ENCODE peak calls at places on chromosome 1, in six cellular contexts. S is H1, E is K562, V is GM12878, X is GM12891, B is HepG2. T is an unnamed sample.

GRCh38 chr1:178498896-178499675 is 2.3 kb upstream of the CLEC20A start:
- DNase-seq in E (no peak), X (no peak), B (no peak), V (no peak), S (peak; percentile 54), T (no peak)

GRCh38 chr1:199272690-199273089 is 633.9 kb downstream of the PTPRC start:
- DNase-seq in X (no peak), S (no peak), V (peak; percentile 54), E (no peak), B (no peak), T (no peak)

GRCh38 chr1:197917813-197918646 is 858 bp downstream of the LHX9 start:
- DNase-seq in X (no peak), S (peak; percentile 65), B (no peak), V (no peak), E (no peak), T (no peak)

GRCh38 chr1:65467536-65467935 is 47.1 kb downstream of the LEPR start:
- DNase-seq in E (peak; percentile 59), V (no peak), B (peak; percentile 95), S (peak; percentile 56), X (no peak), T (no peak)

GRCh38 chr1:1084372-1085170 is 10.5 kb upstream of the RNF223 start:
- DNase-seq in B (no peak), E (no peak), V (no peak), S (no peak), X (peak; percentile 18), T (no peak)

GRCh38 chr1:207755846-207756692 is 4.2 kb downstream of the CD46 start:
- DNase-seq in S (no peak), X (no peak), E (no peak), V (no peak), B (no peak), T (no peak)

GRCh38 chr1:247111259-247111635 is 7.1 kb upstream of the ZNF669 start:
- DNase-seq in S (peak; percentile 66), E (peak; percentile 69), X (no peak), B (no peak), V (no peak), T (no peak)

GRCh38 chr1:203661572-203661971 is 34.9 kb downstream of the ATP2B4 start:
- DNase-seq in E (no peak), S (no peak), V (no peak), B (peak; percentile 55), X (no peak), T (no peak)

GRCh38 chr1:89873757-89874156 is 52.9 kb downstream of the LRRC8D start:
- DNase-seq in S (no peak), V (no peak), X (no peak), B (no peak), E (no peak), T (no peak)

GRCh38 chr1:58768332-58768731 is 15.5 kb downstream of the JUN start:
- DNase-seq in S (no peak), V (no peak), B (no peak), X (no peak), E (no peak), T (no peak)

GRCh38 chr1:36352910-36353878 is 29.7 kb upstream of the EVA1B start:
- DNase-seq in B (no peak), V (no peak), S (no peak), X (no peak), E (no peak), T (no peak)

GRCh38 chr1:48035371-48036141 is 38.4 kb upstream of the TRABD2B start:
- DNase-seq in S (no peak), X (no peak), V (no peak), E (no peak), B (no peak), T (no peak)

GRCh38 chr1:59738152-59738551 is 76.6 kb upstream of the HOOK1 start:
- DNase-seq in V (no peak), S (no peak), B (peak; percentile 18), E (no peak), X (no peak), T (no peak)

GRCh38 chr1:198528376-198528775 is 12.1 kb downstream of the ATP6V1G3 start:
- DNase-seq in B (no peak), V (no peak), E (no peak), X (no peak), S (no peak), T (no peak)

GRCh38 chr1:195082183-195082582 is 1526.1 kb downstream of the KCNT2 start:
- DNase-seq in X (no peak), V (no peak), E (no peak), S (no peak), B (no peak), T (no peak)
- TF ChIP-seq TAF1 in X (no peak), V (no peak), E (no peak), S (no peak), B (no peak), T (no peak)

GRCh38 chr1:174965006-174965971 is 34.5 kb upstream of the CACYBP start:
- DNase-seq in B (no peak), S (no peak), X (no peak), E (peak; percentile 61), V (no peak), T (no peak)
- TF ChIP-seq POLR2A in B (no peak), S (peak; percentile 36), X (no peak), E (no peak), V (no peak), T (no peak)

GRCh38 chr1:38039386-38039933 is 7.1 kb downstream of the POU3F1 start:
- DNase-seq in X (no peak), V (no peak), E (no peak), B (no peak), S (no peak), T (no peak)
- TF ChIP-seq TAF1 in X (no peak), V (no peak), E (no peak), B (no peak), S (no peak), T (no peak)

DNA sequence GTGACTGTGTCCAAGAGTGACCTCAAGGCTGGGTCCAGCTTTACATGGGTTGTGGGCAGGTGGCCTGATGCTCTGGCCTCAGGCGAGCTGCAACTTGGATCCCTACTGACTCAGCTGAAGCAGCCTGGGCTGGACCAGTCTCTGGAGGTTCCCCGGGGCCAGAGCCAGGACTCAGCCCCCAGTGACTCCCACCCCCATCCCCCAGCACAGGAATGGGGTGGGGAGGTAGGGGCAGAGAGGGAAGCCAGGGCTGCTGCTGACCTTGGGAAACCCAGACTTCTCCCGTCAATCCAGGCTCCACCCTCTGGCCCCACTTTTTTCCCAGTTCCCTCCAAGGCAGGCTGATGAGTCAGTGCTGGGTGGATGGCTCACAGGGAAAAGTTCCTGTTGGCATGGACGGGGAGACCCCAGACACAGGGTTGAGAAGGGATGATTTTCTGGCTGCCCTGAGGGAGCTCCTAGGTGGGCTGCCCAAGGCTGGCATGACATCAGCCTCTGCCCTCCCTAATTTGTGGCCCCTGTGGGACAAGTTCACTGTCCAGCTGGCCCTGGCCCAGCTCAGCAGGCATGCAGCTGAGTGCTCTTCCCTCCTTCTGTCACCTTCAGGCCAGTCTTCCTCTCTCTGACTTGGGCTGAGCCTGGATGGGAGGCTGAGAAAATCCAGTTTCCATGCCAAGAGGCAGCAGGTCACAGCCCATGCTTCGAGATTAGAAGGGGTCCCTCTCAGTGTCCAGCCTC is 2.2 kb downstream of the ZC3H12A start:
- DNase-seq in X (no peak), V (no peak), S (no peak), B (peak; percentile 61), E (no peak), T (no peak)
- TF ChIP-seq POLR2A in X (peak; percentile 39), V (peak; percentile 2), S (no peak), B (no peak), E (no peak), T (no peak)

DNA sequence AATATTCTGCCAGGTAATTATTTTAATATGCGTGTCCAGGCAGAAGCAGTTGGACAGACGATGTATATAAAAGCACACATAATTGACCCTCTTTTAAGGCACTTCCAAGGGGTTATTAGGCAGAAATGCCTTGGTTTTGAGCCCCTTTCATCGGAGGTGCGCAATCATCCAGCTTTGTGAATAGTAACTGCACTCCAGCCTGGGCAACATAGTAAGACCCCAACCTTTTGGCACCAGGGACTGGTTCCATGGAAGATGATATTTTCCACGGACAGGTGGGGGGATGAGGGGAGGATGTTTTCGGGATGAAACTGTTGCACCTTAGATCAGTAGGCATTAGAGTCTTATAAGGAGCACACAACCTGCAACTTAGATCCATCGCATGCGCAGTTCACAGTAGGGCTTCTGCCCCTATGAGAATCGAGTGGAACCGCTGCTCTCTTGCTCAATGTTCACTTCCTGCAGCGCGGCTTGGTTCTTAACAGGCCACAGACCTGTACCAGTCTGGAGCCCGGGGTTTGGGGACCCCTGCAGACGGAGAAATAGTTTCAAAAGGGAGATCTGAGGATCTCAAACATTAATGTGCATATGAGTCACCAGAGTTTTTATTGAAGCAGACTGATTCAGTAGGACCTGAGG is 1.8 kb upstream of the MCOLN2 start:
- DNase-seq in V (no peak), E (no peak), X (no peak), B (no peak), S (no peak), T (peak; percentile 4)
- TF ChIP-seq TAF1 in V (no peak), E (no peak), X (no peak), B (no peak), S (no peak), T (no peak)

GRCh38 chr1:201468501-201468843 is 516 bp downstream of the PHLDA3 start:
- DNase-seq in X (peak; percentile 61), S (no peak), B (no peak), E (no peak), V (no peak), T (peak; percentile 48)

GRCh38 chr1:201469645-201470074 is 672 bp upstream of the PHLDA3 start:
- DNase-seq in E (no peak), X (no peak), S (no peak), V (no peak), B (no peak), T (no peak)

GRCh38 chr1:201470581-201470980 is 1.6 kb upstream of the PHLDA3 start:
- DNase-seq in V (no peak), E (no peak), B (no peak), X (no peak), S (no peak), T (no peak)

GRCh38 chr1:201466492-201466891 is 2.5 kb downstream of the PHLDA3 start:
- DNase-seq in B (no peak), E (no peak), X (no peak), S (no peak), V (no peak), T (no peak)

GRCh38 chr1:201468844-201469644 is at the start of gene PHLDA3:
- DNase-seq in B (peak; percentile 66), S (peak; percentile 82), V (no peak), E (no peak), X (peak; percentile 79), T (peak; percentile 87)
- TF ChIP-seq POLR2A in B (no peak), S (no peak), V (peak; percentile 89), E (no peak), X (no peak), T (peak; percentile 63)

DNA sequence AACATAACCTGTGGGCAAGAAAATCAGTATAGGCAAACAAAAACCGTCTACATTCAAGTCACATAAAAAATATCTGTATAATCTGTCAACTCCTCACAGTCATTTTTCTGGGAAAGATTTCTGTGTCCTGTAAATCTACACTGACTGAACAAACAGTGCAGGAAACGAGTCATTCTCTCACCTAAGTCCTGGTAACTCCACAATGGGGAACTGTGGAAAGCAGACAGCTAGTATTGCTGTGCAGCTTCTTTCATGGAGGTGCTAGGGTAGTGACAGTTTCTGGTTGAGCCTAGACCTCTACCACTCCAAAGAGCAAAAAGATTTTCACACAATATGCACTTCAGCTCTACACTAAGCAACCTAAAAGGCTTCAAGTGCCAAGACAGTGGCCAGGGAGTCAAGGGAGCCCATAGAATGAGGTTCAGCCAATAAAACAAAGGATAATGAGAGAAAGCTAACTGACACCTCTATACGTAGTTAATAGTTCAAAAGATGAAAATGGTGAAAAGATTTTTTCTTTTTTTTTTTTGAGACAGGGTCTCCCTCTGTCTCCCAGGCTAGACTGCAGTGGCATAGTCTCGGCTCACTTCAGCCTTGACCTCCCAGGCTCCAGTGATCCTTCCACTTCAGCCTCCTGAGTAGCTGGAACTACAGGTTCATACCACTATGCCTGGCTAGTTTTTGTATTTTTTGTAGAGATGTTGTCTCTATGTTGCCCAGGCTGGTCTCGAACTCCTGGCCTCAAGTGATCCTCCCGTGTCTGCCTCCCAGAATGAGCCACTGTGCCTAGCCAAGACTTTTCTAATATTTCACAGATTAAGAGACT is 5.5 kb downstream of the PTP4A2 start:
- DNase-seq in B (peak; percentile 69), S (no peak), X (no peak), V (no peak), E (no peak), T (no peak)
- TF ChIP-seq TAF1 in B (no peak), S (no peak), X (no peak), V (no peak), E (no peak), T (no peak)

T was measured in GM12892.